ENCODE peak calls at places on chromosomes 4 and X, in six cellular contexts. M, T, L, C, E and Z are unnamed samples.

GRCh38 chr4:149914521-149915115 is 99.0 kb upstream of the IQCM start:
- DNase-seq in L (peak), C (no peak), E (peak), M (no peak), T (peak), Z (no peak)

GRCh38 chr4:120088507-120088906 is 21.9 kb upstream of the MAD2L1 start:
- DNase-seq in M (no peak), T (no peak), C (no peak), L (no peak), E (no peak), Z (no peak)

GRCh38 chrX:105328773-105329172 is 108.3 kb upstream of the TEX13A start:
- DNase-seq in C (no peak), T (no peak), E (no peak), M (no peak), L (no peak), Z (no peak)

GRCh38 chrX:45683914-45684313 is 483.2 kb upstream of the DIPK2B start:
- DNase-seq in L (no peak), M (no peak), E (no peak), T (no peak), C (no peak), Z (no peak)

GRCh38 chrX:334971-335757 is 16.6 kb upstream of the GTPBP6 start:
- DNase-seq in E (no peak), M (peak), L (no peak), T (no peak), C (peak), Z (no peak)

GRCh38 chr4:54315561-54315960 is 86.5 kb downstream of the PDGFRA start:
- DNase-seq in E (no peak), M (no peak), L (no peak), T (no peak), C (no peak), Z (no peak)

GRCh38 chr4:146398896-146399443 is 122.8 kb downstream of the SLC10A7 start:
- DNase-seq in E (no peak), C (no peak), L (no peak), T (no peak), M (no peak), Z (no peak)

GRCh38 chr4:15075875-15076274 is 73.6 kb downstream of the CPEB2 start:
- DNase-seq in T (no peak), M (no peak), L (no peak), C (no peak), E (no peak), Z (no peak)

GRCh38 chrX:10979956-10980355 is 131.2 kb upstream of the HCCS start:
- DNase-seq in M (no peak), C (no peak), E (no peak), L (no peak), T (no peak), Z (no peak)

GRCh38 chrX:97060019-97060418 is 176.3 kb downstream of the RPA4 start:
- DNase-seq in L (no peak), E (no peak), T (no peak), C (no peak), M (no peak), Z (no peak)

GRCh38 chr4:78691971-78692814 is 84.0 kb upstream of the BMP2K start:
- DNase-seq in M (no peak), T (no peak), E (no peak), L (no peak), C (no peak), Z (no peak)

GRCh38 chr4:156827519-156827918 is 144.1 kb downstream of the PDGFC start:
- DNase-seq in T (no peak), L (no peak), C (no peak), E (no peak), M (no peak), Z (no peak)

GRCh38 chr4:8904666-8905065 is 33.0 kb upstream of the HMX1 start:
- DNase-seq in C (peak), M (peak), E (no peak), L (no peak), T (no peak), Z (peak)

GRCh38 chr4:16785800-16786527 is 112.5 kb downstream of the LDB2 start:
- DNase-seq in E (no peak), C (no peak), M (no peak), T (no peak), L (no peak), Z (no peak)

GRCh38 chr4:167176723-167177367 is 57.4 kb downstream of the SPOCK3 start:
- DNase-seq in E (no peak), M (no peak), T (no peak), C (no peak), L (no peak), Z (no peak)

GRCh38 chr4:8167815-8168214 is 9.2 kb upstream of the ABLIM2 start:
- DNase-seq in T (no peak), L (no peak), E (no peak), M (no peak), C (no peak), Z (no peak)

GRCh38 chr4:123466080-123466785 is 69.6 kb downstream of the SPRY1 start:
- DNase-seq in E (no peak), L (no peak), M (no peak), T (no peak), C (no peak), Z (no peak)

GRCh38 chr4:185016946-185017797 is 1.1 kb upstream of the HELT start:
- DNase-seq in E (peak), M (no peak), L (no peak), T (no peak), C (no peak), Z (no peak)

GRCh38 chrX:15468036-15468435 is 25.1 kb downstream of the PIR start:
- DNase-seq in C (no peak), E (no peak), M (no peak), T (no peak), L (peak), Z (no peak)

GRCh38 chr4:40196724-40197281 is at the start of gene RHOH:
- DNase-seq in E (no peak), C (no peak), M (peak), T (no peak), L (peak), Z (no peak)

GRCh38 chrX:124212622-124213021 is 119.8 kb upstream of the TEX13D start:
- DNase-seq in E (no peak), L (no peak), T (no peak), C (no peak), M (no peak), Z (no peak)

GRCh38 chrX:25034889-25035288 is 19.1 kb upstream of the ARX start:
- DNase-seq in C (no peak), L (no peak), E (no peak), T (no peak), M (no peak), Z (no peak)

GRCh38 chrX:134685662-134686061 is 27.4 kb upstream of the PLAC1 start:
- DNase-seq in E (no peak), C (no peak), T (no peak), L (no peak), M (no peak), Z (no peak)

GRCh38 chr4:102497986-102498385 is 3.2 kb upstream of the NFKB1 start:
- DNase-seq in M (no peak), L (no peak), C (no peak), T (no peak), E (no peak), Z (no peak)
- TF ChIP-seq POLR2A in M (no peak), L (no peak), C (no peak), T (no peak), E (no peak), Z (no peak)

DNA sequence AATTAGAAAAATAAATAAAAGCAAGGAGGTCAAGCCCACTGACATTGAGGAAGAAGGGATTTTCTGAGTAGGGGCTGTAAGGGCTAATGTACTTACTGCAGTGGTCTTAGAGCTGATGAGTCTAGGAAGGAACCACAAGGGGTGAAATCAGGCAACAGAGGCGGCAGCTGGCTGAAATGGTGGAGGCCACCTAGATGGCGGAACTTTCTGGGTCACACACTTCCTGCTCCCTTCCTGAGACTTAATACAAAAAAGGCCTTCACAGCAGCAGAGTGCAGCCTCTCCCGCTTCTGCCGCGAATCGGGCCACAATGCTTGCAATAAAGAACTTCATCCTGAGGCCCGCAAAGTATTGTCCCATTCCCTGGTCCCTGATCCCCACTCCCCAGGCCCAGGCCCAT is 15.4 kb downstream of the SNX12 start:
- DNase-seq in T (no peak), M (no peak), L (no peak), E (no peak), C (no peak), Z (no peak)
- H3K4me3 ChIP-seq in T (no peak), M (peak), L (no peak), E (no peak), C (no peak), Z (no peak)

GRCh38 chr4:4577359-4577875 is 35.6 kb upstream of the STX18 start:
- DNase-seq in M (no peak), E (no peak), L (no peak), C (no peak), T (no peak), Z (no peak)

GRCh38 chr4:4574052-4574451 is 32.2 kb upstream of the STX18 start:
- DNase-seq in C (no peak), T (no peak), M (no peak), L (peak), E (no peak), Z (no peak)

GRCh38 chr4:4572821-4573220 is 31.0 kb upstream of the STX18 start:
- DNase-seq in T (no peak), L (no peak), E (no peak), C (no peak), M (no peak), Z (no peak)

GRCh38 chr4:4574792-4575191 is 32.9 kb upstream of the STX18 start:
- DNase-seq in C (peak), T (peak), L (peak), E (peak), M (no peak), Z (no peak)

GRCh38 chr4:4575284-4576211 is 33.7 kb upstream of the STX18 start:
- DNase-seq in E (peak), M (peak), T (peak), C (peak), L (peak), Z (peak)
- TF ChIP-seq POLR2A in E (peak), M (no peak), T (peak), C (peak), L (no peak), Z (no peak)

GRCh38 chr4:2243682-2244380 is 1.9 kb upstream of the HAUS3 start:
- DNase-seq in T (no peak), E (peak), L (peak), M (peak), C (peak), Z (peak)

GRCh38 chr4:2246384-2247127 is 4.6 kb upstream of the HAUS3 start:
- DNase-seq in E (no peak), C (no peak), M (peak), T (no peak), L (no peak), Z (peak)

GRCh38 chr4:2247128-2248043 is 5.5 kb upstream of the HAUS3 start:
- DNase-seq in L (no peak), T (peak), E (no peak), C (peak), M (peak), Z (peak)

GRCh38 chr4:2244947-2245786 is 3.2 kb upstream of the HAUS3 start:
- DNase-seq in T (no peak), C (no peak), L (no peak), E (no peak), M (no peak), Z (no peak)

DNA sequence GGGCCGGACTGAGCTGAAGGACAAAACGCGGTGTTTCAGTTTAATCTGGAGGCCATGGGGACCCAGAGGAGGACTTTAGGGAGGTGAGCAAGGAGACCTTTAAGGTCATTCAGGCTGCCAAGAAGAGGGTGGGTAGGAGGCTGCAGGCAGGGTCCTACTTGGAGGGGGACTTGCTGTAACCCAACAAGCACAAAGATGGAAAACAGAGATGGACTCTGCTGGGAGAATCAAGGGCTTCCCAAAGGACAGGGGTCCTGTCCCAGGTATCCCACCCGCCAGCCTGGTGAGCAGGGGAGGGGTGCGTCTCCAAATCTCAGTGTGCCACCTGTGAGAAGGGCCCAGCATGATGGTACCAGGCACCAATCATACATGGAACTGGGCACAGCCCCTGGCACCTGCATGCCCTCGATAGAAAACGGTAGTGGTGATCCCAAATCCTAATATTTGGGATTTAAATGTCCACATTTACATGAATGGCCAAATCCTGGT is 3.9 kb upstream of the HAUS3 start:
- DNase-seq in E (no peak), L (no peak), T (no peak), C (no peak), M (no peak), Z (no peak)
- H3K4me3 ChIP-seq in E (no peak), L (no peak), T (no peak), C (no peak), M (no peak), Z (no peak)

GRCh38 chrX:118498351-118498750 is 2.7 kb downstream of the DOCK11 start:
- DNase-seq in L (no peak), E (no peak), M (no peak), T (no peak), C (no peak), Z (no peak)

GRCh38 chrX:118497180-118497814 is 1.7 kb downstream of the DOCK11 start:
- DNase-seq in M (no peak), C (no peak), E (no peak), L (no peak), T (peak), Z (no peak)

GRCh38 chrX:118495061-118495921 is at the start of gene DOCK11:
- DNase-seq in E (peak), M (peak), L (peak), T (peak), C (peak), Z (peak)

GRCh38 chrX:118496763-118497079 is 1.1 kb downstream of the DOCK11 start:
- DNase-seq in L (no peak), C (no peak), M (no peak), T (no peak), E (no peak), Z (no peak)

GRCh38 chrX:118495958-118496762 is 545 bp downstream of the DOCK11 start:
- DNase-seq in M (peak), E (peak), C (peak), T (peak), L (peak), Z (no peak)
- TF ChIP-seq POLR2A in M (no peak), E (no peak), C (no peak), T (no peak), L (peak), Z (no peak)

DNA sequence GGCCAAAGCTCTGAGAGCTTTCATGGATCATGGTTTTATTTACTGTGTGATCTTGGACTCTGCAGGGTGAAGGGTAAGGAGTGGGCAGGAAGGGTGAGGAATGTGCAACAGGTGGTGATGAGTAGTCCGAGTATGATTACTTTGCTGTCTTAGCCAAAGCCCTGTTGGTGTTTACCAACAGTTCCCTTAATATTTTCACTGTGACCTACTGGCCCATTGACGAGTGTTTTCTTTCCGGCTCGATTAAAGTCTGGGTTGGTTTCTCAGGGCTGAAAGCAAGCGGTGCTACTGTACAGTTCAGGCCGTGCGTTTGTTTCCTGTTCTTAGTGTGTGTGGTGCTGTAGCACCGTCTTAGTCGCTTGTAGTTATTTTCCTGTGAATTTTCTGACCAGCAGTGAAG is 2.6 kb downstream of the ARHGAP24 start:
- DNase-seq in C (no peak), E (peak), M (no peak), L (no peak), T (no peak), Z (no peak)
- H3K4me3 ChIP-seq in C (no peak), E (no peak), M (peak), L (no peak), T (no peak), Z (no peak)

GRCh38 chrX:154458116-154458953 is at the start of gene PLXNA3:
- DNase-seq in E (no peak), L (peak), C (peak), M (peak), T (peak), Z (no peak)
- TF ChIP-seq POLR2A in E (peak), L (no peak), C (peak), M (peak), T (peak), Z (peak)

GRCh38 chr4:7101692-7102515 is 34.0 kb upstream of the GRPEL1 start:
- DNase-seq in C (peak), T (peak), L (peak), E (peak), M (peak), Z (peak)

GRCh38 chr4:7105261-7105660 is 37.4 kb upstream of the GRPEL1 start:
- DNase-seq in C (no peak), L (no peak), T (no peak), E (no peak), M (no peak), Z (no peak)

GRCh38 chr4:7103031-7103598 is 35.3 kb upstream of the GRPEL1 start:
- DNase-seq in E (peak), L (peak), T (peak), C (peak), M (peak), Z (peak)

GRCh38 chr4:7104366-7105031 is 36.6 kb upstream of the GRPEL1 start:
- DNase-seq in M (no peak), E (no peak), T (no peak), L (no peak), C (no peak), Z (no peak)

DNA sequence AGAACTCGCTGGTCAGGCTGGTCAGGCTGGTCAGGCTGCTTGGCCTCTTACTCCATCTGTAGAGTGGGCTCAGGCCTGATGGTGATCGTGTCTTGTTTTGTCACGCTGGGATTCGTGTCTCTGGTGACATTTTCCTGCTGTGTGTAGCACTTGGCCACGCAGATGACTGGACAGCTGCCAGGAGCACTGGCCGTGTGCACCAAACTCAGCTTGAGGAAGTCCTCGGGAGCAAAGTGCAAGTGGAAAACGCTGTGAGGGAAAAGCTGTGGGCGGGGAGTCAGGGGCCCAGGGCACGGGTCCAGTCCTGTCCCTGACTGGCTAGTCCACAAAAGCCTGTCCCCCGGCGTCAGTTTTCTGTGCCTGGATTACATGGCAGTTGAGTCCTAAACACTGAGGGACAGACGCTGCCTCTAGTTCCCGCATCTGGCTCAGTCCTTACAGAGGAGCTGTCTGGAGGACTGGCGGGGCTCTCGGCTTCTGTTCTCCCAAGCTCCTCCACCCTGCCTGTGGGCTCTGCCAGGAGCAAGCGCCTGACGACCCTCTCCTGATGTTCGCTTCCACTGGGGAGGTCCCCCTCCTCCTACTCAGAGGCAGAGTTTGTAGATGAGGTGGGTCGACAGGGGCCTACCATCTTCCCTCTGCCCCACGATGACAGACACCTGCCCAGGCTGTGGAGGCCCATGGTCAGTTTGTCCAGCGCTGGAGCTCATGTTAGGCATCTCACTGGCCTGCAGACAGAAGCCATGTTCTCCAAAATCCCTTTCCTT is 35.9 kb upstream of the GRPEL1 start:
- DNase-seq in C (peak), E (peak), L (peak), T (peak), M (peak), Z (no peak)
- H3K4me3 ChIP-seq in C (peak), E (peak), L (peak), T (no peak), M (peak), Z (peak)